ENCODE peak calls at places on chromosomes 3 and 15, in four cellular contexts. Q, R, U and F are unnamed samples.
A peak's percentile ranks its signal among the peaks of the same experiment; 100 is the strongest.

GRCh38 chr3:11900844-11901243 is 54.2 kb upstream of the TAMM41 start:
- DNase-seq in Q (no peak), R (no peak), U (no peak), F (no peak)

GRCh38 chr3:167843886-167844285 is 108.4 kb downstream of the SERPINI1 start:
- DNase-seq in Q (no peak), R (no peak), U (no peak), F (no peak)

GRCh38 chr15:68583321-68583720 is 4.5 kb downstream of the CORO2B start:
- DNase-seq in Q (peak; percentile 17), R (no peak), U (no peak), F (no peak)

GRCh38 chr3:4977001-4977888 is 2.0 kb upstream of the BHLHE40 start:
- DNase-seq in Q (peak; percentile 84), R (peak; percentile 86), U (peak; percentile 67), F (no peak)

GRCh38 chr3:143266936-143267335 is 147.4 kb downstream of the CHST2 start:
- DNase-seq in Q (no peak), R (no peak), U (no peak), F (no peak)

GRCh38 chr3:38840987-38841386 is 25.0 kb upstream of the SCN10A start:
- DNase-seq in Q (no peak), R (no peak), U (no peak), F (no peak)

GRCh38 chr3:126852536-126852935 is 130.4 kb upstream of the PLXNA1 start:
- DNase-seq in Q (no peak), R (no peak), U (peak; percentile 30), F (no peak)

GRCh38 chr3:36893137-36893557 is 51.7 kb downstream of the TRANK1 start:
- DNase-seq in Q (no peak), R (no peak), U (no peak), F (no peak)

DNA sequence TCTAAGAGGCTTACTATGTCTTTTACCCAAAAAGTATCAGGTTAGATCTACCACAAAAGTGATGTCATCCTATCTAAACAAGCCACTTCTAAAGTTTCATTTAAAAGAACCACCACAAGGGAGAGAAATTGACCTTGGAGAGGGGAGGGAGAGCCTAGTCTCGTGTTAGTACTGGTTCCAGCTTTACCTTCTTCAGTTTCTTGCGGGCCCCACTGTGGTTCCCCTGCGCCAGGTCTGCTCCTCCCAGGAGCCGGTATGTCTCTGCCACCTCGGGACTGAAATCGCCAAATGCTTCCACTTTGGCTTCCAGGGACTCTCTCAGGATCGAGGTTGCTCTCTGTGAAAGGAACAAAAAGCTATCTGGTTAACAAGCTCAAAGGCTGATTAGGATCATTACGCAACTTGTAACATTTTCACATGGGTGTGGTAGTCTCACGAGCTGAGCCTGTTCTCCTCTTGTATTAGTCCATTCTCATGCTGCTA is 51.1 kb downstream of the SYNM start:
- DNase-seq in Q (peak; percentile 58), R (no peak), U (no peak), F (peak; percentile 18)
- TF ChIP-seq ELF4 in Q (no peak), R (no peak), U (no peak), F (no peak)

DNA sequence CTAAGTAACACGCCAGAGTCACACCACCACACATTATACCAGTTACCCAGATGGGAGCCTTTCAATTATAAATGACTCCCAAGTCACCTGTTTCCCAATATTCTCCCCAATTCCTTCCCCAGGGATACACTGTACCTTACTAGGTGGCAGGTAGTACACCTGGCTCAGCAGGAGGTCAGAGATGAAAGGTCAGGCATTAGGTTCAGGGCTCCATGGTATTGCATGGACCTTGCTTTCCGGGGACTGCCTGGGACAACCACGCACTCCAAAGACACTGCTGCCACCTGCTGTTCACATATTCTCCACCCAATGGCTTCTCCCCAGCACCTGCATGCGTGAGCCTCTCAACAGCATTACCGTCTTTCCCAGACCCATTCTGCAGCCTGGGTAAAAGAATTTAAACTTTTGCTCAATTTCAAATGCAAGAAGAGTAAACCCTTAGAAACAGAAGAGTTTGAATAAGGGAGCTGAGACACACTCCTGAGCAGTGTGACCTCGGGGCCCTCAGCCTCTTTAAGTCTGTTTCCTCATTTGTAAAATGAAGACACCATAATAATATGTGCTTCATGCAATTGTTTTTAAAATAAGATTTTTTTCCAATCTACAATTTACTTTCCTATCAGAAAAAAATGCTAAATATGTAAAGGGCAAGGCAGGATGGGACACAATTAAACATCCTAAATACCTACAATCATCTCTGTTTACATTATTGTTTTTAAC is 28.0 kb upstream of the LACTB start:
- DNase-seq in Q (peak; percentile 77), R (peak; percentile 77), U (peak; percentile 85), F (peak; percentile 68)
- TF ChIP-seq ELF4 in Q (no peak), R (no peak), U (no peak), F (no peak)

GRCh38 chr3:61936344-61936937 is 375.1 kb downstream of the PTPRG start:
- DNase-seq in Q (peak; percentile 6), R (peak; percentile 38), U (peak; percentile 70), F (peak; percentile 48)
- TF ChIP-seq ELF4 in Q (no peak), R (no peak), U (no peak), F (no peak)

GRCh38 chr3:170908235-170909116 is at the start of gene EIF5A2:
- DNase-seq in Q (peak; percentile 84), R (peak; percentile 99), U (peak; percentile 97), F (peak; percentile 99)
- TF ChIP-seq ELF4 in Q (peak; percentile 88), R (peak; percentile 71), U (peak; percentile 30), F (peak; percentile 86)

DNA sequence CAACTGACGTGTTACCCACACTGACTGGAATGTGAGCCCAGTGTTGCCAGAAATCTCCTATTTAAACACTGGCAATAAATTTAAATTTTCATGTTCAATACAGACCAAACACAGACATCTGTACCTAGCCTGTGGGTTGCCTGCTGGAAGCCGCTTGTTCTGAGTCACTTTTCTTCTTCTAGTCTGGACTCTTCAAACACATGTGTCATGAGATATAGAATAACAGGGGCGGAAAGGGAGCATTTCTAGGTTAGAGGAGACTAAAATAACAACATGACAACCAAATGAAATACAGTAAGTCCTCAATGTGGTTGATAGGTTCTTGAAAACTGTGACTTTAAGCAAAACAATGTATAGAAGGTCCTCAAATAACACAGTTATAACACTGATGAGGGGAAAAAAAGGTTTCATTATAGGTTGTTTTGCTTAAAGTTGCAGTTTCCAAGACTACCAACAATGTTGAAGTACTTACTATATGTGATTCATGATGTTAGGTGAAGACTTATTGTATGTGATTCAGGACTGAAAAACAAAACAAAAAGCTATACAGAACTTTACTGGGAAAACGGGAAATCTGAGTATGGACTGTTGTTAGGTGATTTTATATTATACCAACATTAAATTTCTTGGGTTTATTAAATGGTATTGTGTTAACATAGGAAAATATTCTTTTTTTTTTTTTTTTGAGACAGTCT is 63.1 kb downstream of the PRKAR2A start:
- DNase-seq in Q (no peak), R (peak; percentile 11), U (no peak), F (no peak)
- TF ChIP-seq ELF4 in Q (no peak), R (no peak), U (no peak), F (no peak)

DNA sequence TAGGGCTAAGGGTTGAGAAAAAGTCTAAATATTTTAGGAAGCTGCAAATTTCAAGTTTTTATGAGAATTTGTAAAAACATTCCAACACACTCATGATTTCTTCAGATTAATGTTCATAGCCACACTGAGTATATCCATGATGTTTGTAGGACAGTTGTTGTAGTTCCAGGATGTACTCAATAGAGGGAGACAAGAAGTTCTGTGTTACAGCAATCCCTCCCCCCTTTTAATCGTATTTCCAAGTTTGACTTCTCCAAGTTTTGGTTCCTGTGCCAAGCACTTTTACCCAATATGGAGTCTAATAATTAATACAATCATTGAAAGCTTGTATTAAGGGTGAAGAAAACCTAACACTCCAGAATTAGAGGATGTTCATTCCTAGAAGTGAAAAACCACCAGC is 143.4 kb downstream of the FEZF2 start:
- DNase-seq in Q (no peak), R (peak; percentile 9), U (no peak), F (peak; percentile 44)
- TF ChIP-seq ELF4 in Q (no peak), R (no peak), U (no peak), F (no peak)

GRCh38 chr15:90190606-90191343 is 10.4 kb upstream of the SEMA4B start:
- DNase-seq in Q (no peak), R (peak; percentile 65), U (no peak), F (no peak)

GRCh38 chr15:90192961-90193786 is 8.0 kb upstream of the SEMA4B start:
- DNase-seq in Q (no peak), R (no peak), U (no peak), F (no peak)

GRCh38 chr15:90189781-90190467 is 11.2 kb upstream of the SEMA4B start:
- DNase-seq in Q (no peak), R (peak; percentile 38), U (no peak), F (no peak)

GRCh38 chr15:90191344-90191687 is 9.8 kb upstream of the SEMA4B start:
- DNase-seq in Q (no peak), R (no peak), U (no peak), F (no peak)

DNA sequence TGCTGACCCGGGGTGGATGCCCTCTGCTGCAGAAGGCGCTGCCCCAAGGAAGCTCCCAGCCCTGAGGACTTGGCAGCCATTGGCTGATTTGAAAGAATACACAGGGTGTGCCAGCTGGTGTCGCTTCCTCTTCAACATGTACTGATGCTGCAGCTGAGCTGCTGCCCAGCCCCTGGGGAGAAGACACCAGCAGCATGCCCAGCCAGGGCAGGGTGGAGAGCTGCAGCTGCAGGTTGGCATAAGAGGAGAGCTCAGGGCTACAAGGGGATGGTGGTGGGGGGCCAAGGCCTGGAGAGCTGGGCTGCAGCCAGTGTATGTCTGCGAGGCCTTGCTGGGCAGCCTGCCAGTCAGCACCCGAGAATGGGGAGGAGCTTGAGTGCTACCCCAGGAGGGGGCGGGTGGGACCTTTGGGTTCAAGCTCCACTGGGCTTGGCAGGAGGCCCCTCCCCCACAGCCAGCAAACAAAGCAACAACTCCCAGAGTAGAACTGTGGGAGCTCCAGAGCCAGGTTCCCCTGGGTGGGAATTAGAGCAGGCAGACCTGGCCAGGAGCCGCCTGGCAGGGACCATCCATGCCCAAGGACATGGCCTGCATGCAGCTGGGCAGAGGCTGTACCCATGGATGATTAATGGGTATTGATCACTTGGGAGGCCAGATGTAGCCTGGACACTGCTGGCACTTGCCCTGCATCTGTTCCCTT is 9.2 kb upstream of the SEMA4B start:
- DNase-seq in Q (peak; percentile 90), R (peak; percentile 80), U (no peak), F (no peak)
- TF ChIP-seq ELF4 in Q (no peak), R (no peak), U (no peak), F (no peak)

DNA sequence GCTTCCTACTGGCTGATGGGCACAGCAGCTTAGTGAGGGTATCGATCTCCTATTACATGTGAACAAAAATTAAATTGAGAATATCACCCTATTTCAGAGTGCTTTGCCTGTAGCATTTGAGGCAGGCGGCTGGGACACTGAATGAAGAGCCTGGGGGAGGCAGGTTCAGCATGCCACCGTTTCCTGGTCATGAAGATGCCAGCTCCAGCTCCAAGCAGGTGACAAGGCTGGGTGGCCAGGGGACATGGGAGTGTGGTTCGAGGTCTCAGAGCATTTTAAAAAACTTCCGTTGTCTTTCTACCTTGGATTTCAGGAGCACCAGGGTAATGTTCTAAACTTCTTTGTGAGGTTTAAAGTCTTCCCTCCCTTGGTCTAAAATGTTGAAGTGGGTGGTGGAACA is 158.2 kb downstream of the RPLP1 start:
- DNase-seq in Q (no peak), R (no peak), U (no peak), F (no peak)
- TF ChIP-seq ELF4 in Q (no peak), R (no peak), U (no peak), F (no peak)